ENCODE peak calls at places on chromosomes 13 and 19, in four cellular contexts. M is adrenal gland, C is AG04450, T is H1. J is an unnamed sample.

GRCh38 chr19:13681509-13681908 is 82.8 kb upstream of the MRI1 start:
- DNase-seq in T (no peak), C (no peak), M (no peak), J (no peak)

GRCh38 chr19:53905787-53906186 is 3.3 kb upstream of the CACNG7 start:
- DNase-seq in T (no peak), C (no peak), M (no peak), J (no peak)

GRCh38 chr13:71513414-71514063 is 353.5 kb downstream of the DACH1 start:
- DNase-seq in M (no peak), T (no peak), C (no peak), J (no peak)

GRCh38 chr13:98798849-98799645 is 46.6 kb upstream of the SLC15A1 start:
- DNase-seq in T (no peak), M (peak; percentile 17), C (no peak), J (peak; percentile 67)

GRCh38 chr13:99542788-99543406 is 41.6 kb downstream of the TM9SF2 start:
- DNase-seq in M (no peak), C (no peak), T (no peak), J (no peak)

GRCh38 chr19:54952591-54953344 is 5.4 kb upstream of the NLRP7 start:
- DNase-seq in C (no peak), M (no peak), T (no peak), J (no peak)

GRCh38 chr13:30049692-30050091 is 199.3 kb upstream of the UBL3 start:
- DNase-seq in C (no peak), M (no peak), T (no peak), J (no peak)

GRCh38 chr13:48727252-48728011 is 73.7 kb downstream of the CYSLTR2 start:
- DNase-seq in C (no peak), T (no peak), M (peak; percentile 70), J (no peak)

GRCh38 chr13:100944791-100945345 is 270.3 kb upstream of the TMTC4 start:
- DNase-seq in C (no peak), M (no peak), T (no peak), J (no peak)

GRCh38 chr19:48837081-48837524 is 812 bp upstream of the HSD17B14 start:
- DNase-seq in T (peak; percentile 94), M (peak; percentile 96), C (no peak), J (peak; percentile 51)

GRCh38 chr13:112637017-112637801 is 49.3 kb upstream of the TUBGCP3 start:
- DNase-seq in C (no peak), M (no peak), T (peak; percentile 56), J (no peak)

GRCh38 chr19:16118489-16119033 is 6.9 kb downstream of the RAB8A start:
- DNase-seq in C (no peak), M (peak; percentile 65), T (no peak), J (no peak)

GRCh38 chr13:95660981-95661581 is 15.9 kb upstream of the DNAJC3 start:
- DNase-seq in M (no peak), C (no peak), T (no peak), J (no peak)

GRCh38 chr19:37953576-37954303 is 46.7 kb downstream of the SIPA1L3 start:
- DNase-seq in T (no peak), M (no peak), C (no peak), J (no peak)

GRCh38 chr13:30923423-30923822 is 9.0 kb upstream of the TEX26 start:
- DNase-seq in C (no peak), T (no peak), M (no peak), J (no peak)

GRCh38 chr19:3383121-3383722 is 16.8 kb downstream of the NFIC start:
- DNase-seq in T (no peak), M (peak; percentile 81), C (no peak), J (no peak)
- H3K4me3 ChIP-seq in T (no peak overlapping the region), M (no peak overlapping the region), C (no peak overlapping the region), J (no peak overlapping the region)

GRCh38 chr19:1467512-1468273 is 11.3 kb downstream of the C19orf25 start:
- DNase-seq in C (no peak), T (peak; percentile 71), M (no peak), J (no peak)
- H3K4me3 ChIP-seq in C (no peak overlapping the region), T (no peak overlapping the region), M (no peak overlapping the region), J (no peak overlapping the region)

DNA sequence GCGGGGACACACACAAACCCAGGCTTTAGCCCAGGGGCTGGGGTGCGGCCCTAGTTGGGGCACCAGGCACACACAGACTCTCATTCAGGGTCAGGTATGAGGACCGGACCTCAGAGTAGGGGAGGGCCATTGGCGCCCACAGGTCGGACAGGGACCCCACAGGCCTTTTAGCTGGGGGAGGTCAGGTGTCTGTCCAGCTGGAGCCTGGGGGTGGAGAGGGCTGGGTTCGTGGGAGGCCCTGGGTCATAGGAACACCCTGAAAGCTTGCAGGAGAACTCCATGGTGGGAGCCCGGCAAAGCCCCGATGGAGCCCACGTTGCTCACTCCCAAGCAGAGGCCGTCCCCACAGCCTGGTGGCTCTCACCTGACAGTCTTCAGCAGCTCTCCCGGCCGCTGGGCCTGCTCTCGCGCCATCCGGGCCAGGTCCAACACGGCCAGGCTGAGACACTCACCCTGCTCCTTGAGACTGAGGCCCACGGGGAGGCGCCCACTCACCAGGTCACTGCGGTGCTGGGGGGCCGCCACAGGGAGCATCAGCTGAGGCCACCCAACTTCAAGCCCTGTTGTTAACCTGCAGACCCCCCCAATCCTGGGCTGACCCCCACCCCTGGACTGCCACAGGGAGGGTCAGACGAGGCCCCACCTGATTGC is 5.0 kb downstream of the JAK3 start:
- DNase-seq in M (no peak), T (no peak), C (no peak), J (no peak)
- H3K4me3 ChIP-seq in M (no peak overlapping the region), T (peak overlapping the region; percentile 41), C (peak overlapping the region; percentile 52), J (peak overlapping the region; percentile 35)

DNA sequence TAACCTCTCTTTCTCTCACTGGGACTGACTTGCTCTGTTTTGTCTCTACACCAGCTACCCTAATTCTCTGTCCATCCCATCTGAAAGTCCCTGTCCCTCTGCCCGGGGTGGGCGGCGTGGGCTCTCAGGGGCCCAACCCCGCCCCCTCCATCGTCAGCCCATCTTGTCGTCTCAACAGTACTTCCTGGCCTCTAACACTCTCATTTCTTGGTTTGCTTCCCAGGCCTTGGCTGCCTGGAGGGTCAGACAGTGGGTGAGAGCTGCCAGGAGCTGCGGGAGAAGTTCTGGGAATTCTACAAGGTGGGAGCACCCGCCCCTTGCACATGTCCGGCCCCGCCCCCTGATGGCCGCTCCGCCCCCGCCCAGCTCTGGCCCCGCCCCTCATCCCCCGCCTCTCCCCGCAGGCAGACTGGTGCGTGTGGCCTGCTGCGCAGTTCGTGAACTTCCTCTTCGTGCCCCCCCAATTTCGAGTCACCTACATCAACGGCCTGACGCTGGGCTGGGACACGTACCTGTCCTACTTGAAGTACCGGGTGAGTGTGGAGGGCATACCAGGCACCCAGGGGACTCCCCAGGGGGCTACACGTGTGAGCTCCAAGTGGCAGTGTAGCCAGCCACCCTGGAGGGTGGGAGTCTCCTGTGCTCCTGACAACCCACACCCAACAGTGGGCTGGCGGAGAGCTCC is 1.7 kb downstream of the MPV17L2 start:
- DNase-seq in M (peak; percentile 86), C (no peak), T (peak; percentile 76), J (no peak)
- H3K4me3 ChIP-seq in M (no peak overlapping the region), C (peak overlapping the region; percentile 84), T (no peak overlapping the region), J (no peak overlapping the region)